ENCODE peak calls at places on chromosomes 2 and 18, in four cellular contexts. Q is K562, X is HepG2, K is endothelial cell of umbilical vein. H is an unnamed sample.

GRCh38 chr2:15991231-15991630 is 50.9 kb downstream of the MYCN start:
- DNase-seq in X (no peak), K (no peak), Q (no peak), H (no peak)

GRCh38 chr18:57931038-57931437 is 113.0 kb upstream of the NEDD4L start:
- DNase-seq in K (no peak), X (no peak), Q (no peak), H (no peak)

GRCh38 chr2:86216577-86217555 is 17.6 kb downstream of the MRPL35 start:
- DNase-seq in X (no peak), K (no peak), Q (peak), H (peak)

GRCh38 chr2:240326246-240326645 is 109.2 kb upstream of the GPC1 start:
- DNase-seq in Q (no peak), X (no peak), K (no peak), H (no peak)

GRCh38 chr2:134431837-134432437 is 178.1 kb downstream of the MGAT5 start:
- DNase-seq in X (no peak), K (peak), Q (no peak), H (no peak)

GRCh38 chr2:7703523-7704144 is 786.4 kb downstream of the RNF144A start:
- DNase-seq in Q (no peak), X (no peak), K (no peak), H (no peak)

GRCh38 chr2:137229834-137230233 is 464.5 kb downstream of the THSD7B start:
- DNase-seq in K (no peak), X (no peak), Q (no peak), H (no peak)

GRCh38 chr2:216822470-216822869 is 37.4 kb downstream of the TNP1 start:
- DNase-seq in Q (no peak), K (no peak), X (no peak), H (no peak)

GRCh38 chr18:21146016-21146415 is 34.4 kb upstream of the ROCK1 start:
- DNase-seq in K (no peak), X (no peak), Q (no peak), H (no peak)

GRCh38 chr2:181788883-181789555 is 102.5 kb upstream of the ITPRID2 start:
- DNase-seq in Q (no peak), K (peak), X (no peak), H (no peak)

GRCh38 chr2:33275689-33276444 is 200.6 kb upstream of the RASGRP3 start:
- DNase-seq in X (peak), K (peak), Q (peak), H (peak)

GRCh38 chr2:189569295-189569925 is 11.2 kb downstream of the SLC40A1 start:
- DNase-seq in X (no peak), K (peak), Q (no peak), H (no peak)

GRCh38 chr2:168186452-168186851 is 60.9 kb downstream of the STK39 start:
- DNase-seq in Q (no peak), X (no peak), K (no peak), H (peak)

GRCh38 chr2:65092791-65093190 is 36.6 kb downstream of the CEP68 start:
- DNase-seq in K (no peak), X (no peak), Q (no peak), H (no peak)

GRCh38 chr2:227612546-227613271 is 1.9 kb downstream of the SCYGR3 start:
- DNase-seq in Q (no peak), X (no peak), K (no peak), H (no peak)

GRCh38 chr2:165898381-165898780 is 55.2 kb downstream of the TTC21B start:
- DNase-seq in Q (no peak), X (no peak), K (no peak), H (peak)

GRCh38 chr2:226793615-226794014 is 6.0 kb downstream of the IRS1 start:
- DNase-seq in Q (no peak), K (no peak), X (no peak), H (peak)

GRCh38 chr2:191688934-191689695 is 11.2 kb downstream of the NABP1 start:
- DNase-seq in K (peak), Q (no peak), X (peak), H (no peak)

GRCh38 chr2:131520526-131520925 is 7.2 kb upstream of the CCDC74A start:
- DNase-seq in Q (no peak), X (no peak), K (no peak), H (no peak)

GRCh38 chr2:16716051-16716450 is 50.4 kb upstream of the CYRIA start:
- DNase-seq in K (no peak), Q (no peak), X (no peak), H (peak)

GRCh38 chr2:112095654-112096053 is 40.6 kb downstream of the TMEM87B start:
- DNase-seq in Q (no peak), X (no peak), K (no peak), H (no peak)

GRCh38 chr2:235689427-235689853 is 195.6 kb downstream of the AGAP1 start:
- DNase-seq in Q (no peak), K (no peak), X (no peak), H (no peak)

GRCh38 chr2:238251331-238251730 is 11.5 kb upstream of the HES6 start:
- DNase-seq in X (no peak), Q (no peak), K (no peak), H (no peak)

GRCh38 chr18:63421514-63421913 is 762 bp downstream of the VPS4B start:
- DNase-seq in X (no peak), K (no peak), Q (no peak), H (peak)

GRCh38 chr2:207437857-207438166 is 92.0 kb upstream of the CREB1 start:
- DNase-seq in X (no peak), Q (no peak), K (no peak), H (no peak)

DNA sequence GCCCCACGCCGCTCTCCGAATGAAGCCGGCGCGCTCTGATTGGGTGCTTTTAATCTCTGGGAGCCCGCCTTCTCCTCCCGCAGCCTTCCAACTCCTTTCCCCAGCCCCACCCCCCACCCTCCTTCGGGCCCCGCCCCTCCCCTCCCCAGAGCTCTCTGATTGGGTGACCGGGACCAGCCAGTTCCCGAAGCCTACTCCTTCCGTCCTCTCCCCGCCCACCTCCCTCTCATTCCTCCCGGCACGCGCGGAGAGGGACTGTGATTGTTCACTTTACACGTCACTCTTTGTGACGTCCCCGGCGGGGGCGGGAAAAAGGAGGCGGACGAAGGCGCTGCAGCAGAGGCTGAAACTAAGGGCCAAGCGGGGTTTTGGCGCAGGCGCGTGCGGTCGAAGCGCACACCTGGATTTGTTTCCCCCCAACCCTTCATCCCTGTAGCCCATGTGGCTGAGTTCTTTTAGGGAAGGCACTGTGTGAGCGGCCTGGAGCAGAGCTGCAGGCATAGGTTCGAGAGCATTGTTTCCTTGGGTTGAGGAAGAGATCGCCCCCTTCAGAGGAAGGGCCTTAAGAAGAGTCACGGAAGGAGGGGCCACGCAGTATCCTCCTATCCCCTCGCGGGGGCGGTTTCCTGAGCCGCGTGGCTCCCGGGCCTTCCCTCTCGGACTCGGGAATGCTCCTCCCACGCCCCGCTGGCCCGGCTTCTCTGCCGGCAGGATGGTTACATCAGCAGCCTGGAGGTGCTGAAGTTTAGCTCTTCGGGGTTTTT is at the start of gene MEX3C:
- DNase-seq in Q (peak), X (peak), K (peak), H (peak)
- TF ChIP-seq POLR2A in Q (peak), X (peak), K (peak), H (peak)

GRCh38 chr2:61911510-61911909 is 6.0 kb downstream of the COMMD1 start:
- DNase-seq in K (no peak), Q (no peak), X (no peak), H (peak)
- TF ChIP-seq CTCF in K (no peak), Q (peak), X (peak), H (peak)

GRCh38 chr2:152701198-152701597 is 16.1 kb downstream of the PRPF40A start:
- DNase-seq in K (no peak), Q (no peak), X (no peak), H (no peak)
- TF ChIP-seq MAX in K (no peak), Q (no peak), X (no peak), H (no peak)

DNA sequence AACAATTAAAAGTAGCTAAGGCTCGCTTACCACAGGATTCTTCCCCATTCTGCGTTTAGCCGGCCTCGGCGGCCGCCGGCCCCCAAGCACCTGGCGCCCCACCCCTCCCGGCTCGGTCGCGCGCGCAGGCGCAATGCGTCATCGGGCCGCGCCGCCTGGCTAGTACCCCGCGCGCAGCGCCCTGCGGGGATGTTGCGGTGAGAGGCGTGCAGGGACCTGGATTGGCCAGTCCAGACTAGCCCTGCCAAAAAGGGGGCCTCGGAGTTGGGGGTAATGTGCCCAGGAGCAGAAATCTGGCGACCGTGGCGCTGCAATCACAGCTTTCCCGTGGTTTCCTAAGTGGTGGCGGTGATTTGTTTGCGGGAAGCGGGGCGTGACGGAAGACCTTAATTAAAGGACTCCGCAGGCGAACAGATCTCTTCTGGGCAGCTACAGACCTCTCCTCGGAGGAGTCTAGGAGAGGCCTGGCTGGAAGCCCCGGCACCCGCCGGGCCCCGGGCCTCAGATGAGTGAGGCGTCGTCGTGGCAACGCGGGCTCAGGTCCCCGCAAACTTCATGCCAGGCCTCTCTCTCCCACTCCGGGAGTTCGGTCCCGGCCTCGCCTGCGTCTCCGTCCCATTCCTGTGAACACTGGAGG is 606 bp downstream of the TMEM237 start:
- DNase-seq in Q (peak), X (peak), K (peak), H (peak)
- TF ChIP-seq POLR2A in Q (peak), X (peak), K (peak), H (peak)

DNA sequence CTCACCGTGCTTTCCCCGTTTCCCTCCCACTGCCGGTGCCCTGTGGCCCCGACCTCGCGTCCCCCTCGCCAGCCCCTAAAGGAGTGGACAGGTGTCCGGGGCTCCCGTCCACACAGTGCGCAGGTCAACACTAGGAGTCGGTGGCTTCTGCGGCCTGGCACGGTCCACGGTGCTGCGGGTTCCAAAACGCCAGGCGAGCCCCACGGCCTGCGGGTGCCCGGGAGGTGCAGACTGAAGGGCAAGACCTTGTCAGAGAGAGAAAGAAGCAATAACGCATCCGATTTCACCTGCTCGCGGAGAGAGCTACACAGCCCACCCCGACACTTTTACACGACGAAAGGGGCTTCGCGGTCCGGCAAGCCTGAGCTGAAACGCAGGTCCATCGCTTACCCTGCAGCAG is 588.6 kb upstream of the SALL3 start:
- DNase-seq in K (no peak), Q (no peak), X (no peak), H (no peak)
- TF ChIP-seq CTCF in K (no peak), Q (no peak), X (no peak), H (no peak)